ENCODE peak calls at places on chromosome 18, in eight cellular contexts. T is IMR-90; J is brain microvascular endothelial cell; O is CD8-positive, alpha-beta T cell; L is CD4-positive, alpha-beta T cell; I is RWPE1; V is OCI-LY7; E is left ventricle myocardium inferior. D is an unnamed sample.
A peak's percentile ranks its signal among the peaks of the same experiment; 100 is the strongest.

GRCh38 chr18:55003695-55004094 is 44.4 kb upstream of the CCDC68 start:
- DNase-seq in T (no peak), J (no peak), O (no peak), L (no peak), I (no peak), V (no peak), E (no peak), D (no peak)

GRCh38 chr18:29892960-29893558 is 1149.5 kb downstream of the DSC3 start:
- DNase-seq in T (no peak), J (no peak), O (no peak), L (no peak), I (no peak), V (peak; percentile 0), E (no peak), D (no peak)

GRCh38 chr18:63511285-63511684 is 30.9 kb upstream of the SERPINB12 start:
- DNase-seq in T (peak; percentile 63), J (peak; percentile 27), O (no peak), L (no peak), I (peak; percentile 28), V (peak; percentile 7), E (no peak), D (no peak)

GRCh38 chr18:72261562-72261961 is 282.6 kb downstream of the CBLN2 start:
- DNase-seq in T (no peak), J (no peak), O (no peak), L (no peak), I (no peak), V (no peak), E (no peak), D (no peak)

GRCh38 chr18:3873211-3873610 is 423.2 kb downstream of the TGIF1 start:
- DNase-seq in T (no peak), J (no peak), O (no peak), L (no peak), I (no peak), V (no peak), E (no peak), D (no peak)

GRCh38 chr18:71994273-71994672 is 549.9 kb downstream of the CBLN2 start:
- DNase-seq in T (no peak), J (no peak), O (no peak), L (no peak), I (no peak), V (no peak), E (no peak), D (no peak)

GRCh38 chr18:34976084-34976483 is 65.1 kb upstream of the MAPRE2 start:
- DNase-seq in T (no peak), J (no peak), O (no peak), L (no peak), I (no peak), V (no peak), E (no peak), D (no peak)

GRCh38 chr18:62788111-62788510 is 72.8 kb downstream of the PHLPP1 start:
- DNase-seq in T (no peak), J (no peak), O (no peak), L (no peak), I (no peak), V (no peak), E (no peak), D (no peak)

GRCh38 chr18:11923454-11923853 is 15.3 kb upstream of the MPPE1 start:
- DNase-seq in T (no peak), J (no peak), O (no peak), L (no peak), I (no peak), V (no peak), E (no peak), D (no peak)

GRCh38 chr18:7164610-7165009 is 47.0 kb upstream of the LAMA1 start:
- DNase-seq in T (peak; percentile 15), J (no peak), O (no peak), L (no peak), I (no peak), V (peak; percentile 2), E (no peak), D (no peak)

GRCh38 chr18:3055201-3055600 is 42.3 kb upstream of the LPIN2 start:
- DNase-seq in T (no peak), J (no peak), O (no peak), L (no peak), I (no peak), V (no peak), E (no peak), D (no peak)

DNA sequence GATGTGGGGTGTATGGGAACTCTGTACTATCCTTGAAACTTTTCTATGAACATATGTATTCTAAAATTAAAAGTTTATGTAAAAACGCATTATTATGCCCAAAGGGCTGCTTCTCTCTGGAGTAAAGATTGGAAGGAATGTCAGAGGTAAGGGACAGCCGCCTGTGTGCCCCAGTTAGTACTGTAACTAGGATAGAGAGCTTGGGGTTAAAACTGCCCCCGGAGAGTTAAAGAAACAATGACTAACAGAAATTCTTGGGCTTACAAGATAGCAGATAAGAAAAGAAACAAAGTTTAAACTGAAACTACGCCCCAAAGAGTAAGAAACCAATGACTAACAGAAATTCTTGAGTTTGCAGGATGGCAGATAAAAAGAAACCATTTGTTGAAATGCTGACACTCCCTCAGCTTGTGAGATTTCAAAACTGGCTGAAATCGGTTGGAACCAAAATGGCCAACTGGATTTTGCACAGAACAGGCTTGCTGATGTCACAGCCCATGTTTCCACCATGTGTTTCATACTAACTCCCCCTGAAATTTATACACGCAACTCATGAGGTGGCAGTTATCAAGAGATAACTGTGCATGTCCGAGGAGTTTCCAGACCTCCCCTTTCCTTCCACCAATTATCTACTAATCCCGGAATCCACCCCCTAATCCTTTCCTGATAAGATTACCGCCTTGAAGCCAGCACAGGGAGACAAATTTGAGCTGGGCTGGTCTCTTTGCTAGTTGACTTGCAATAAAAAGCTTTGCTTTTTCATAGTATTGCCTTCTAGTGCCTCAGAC is 8.7 kb upstream of the TXNDC2 start:
- DNase-seq in T (peak; percentile 97), J (peak; percentile 92), O (no peak), L (no peak), I (peak; percentile 32), V (no peak), E (no peak), D (no peak)
- H3K27ac ChIP-seq in T (peak overlapping the region; percentile 82), J (peak overlapping the region; percentile 72), O (no peak overlapping the region), L (no peak overlapping the region), I (no peak overlapping the region), V (no peak overlapping the region), E (peak overlapping the region; percentile 59), D (no peak overlapping the region)

DNA sequence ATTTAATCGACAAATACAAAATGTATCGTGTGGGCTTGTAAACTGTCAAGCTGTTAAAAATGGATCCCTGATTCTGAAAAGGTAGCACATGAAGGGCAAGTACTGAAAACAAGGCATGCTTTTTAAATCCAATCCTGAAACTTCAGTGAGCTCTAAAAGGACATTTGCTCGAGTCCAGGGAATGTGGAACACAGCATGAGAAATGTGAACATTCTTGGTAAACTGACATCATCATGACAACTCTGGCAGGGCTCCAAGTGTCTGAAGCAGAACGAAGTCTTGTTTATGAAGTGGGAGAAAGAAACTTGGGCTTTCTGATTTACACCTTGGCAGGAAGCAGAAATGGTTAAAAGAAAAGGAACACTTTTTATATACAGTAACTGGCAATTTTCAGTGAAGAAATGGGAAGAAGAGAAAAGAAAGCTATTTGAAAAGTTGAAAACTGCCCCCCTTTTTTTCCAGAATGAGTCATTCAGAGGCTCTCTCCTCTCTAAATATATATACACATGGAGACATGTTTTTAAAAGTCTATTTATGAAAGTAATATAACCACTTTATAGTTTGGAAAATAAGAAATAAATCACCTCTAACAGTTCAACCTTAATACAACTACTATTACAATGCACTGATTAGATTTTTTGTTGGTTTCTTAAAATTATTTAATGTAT is 120.8 kb downstream of the GAREM1 start:
- DNase-seq in T (peak; percentile 97), J (peak; percentile 96), O (no peak), L (no peak), I (peak; percentile 44), V (no peak), E (peak; percentile 30), D (peak; percentile 12)
- H3K27ac ChIP-seq in T (peak overlapping the region; percentile 66), J (peak overlapping the region; percentile 91), O (no peak overlapping the region), L (no peak overlapping the region), I (no peak overlapping the region), V (no peak overlapping the region), E (peak overlapping the region; percentile 72), D (peak overlapping the region; percentile 71)

DNA sequence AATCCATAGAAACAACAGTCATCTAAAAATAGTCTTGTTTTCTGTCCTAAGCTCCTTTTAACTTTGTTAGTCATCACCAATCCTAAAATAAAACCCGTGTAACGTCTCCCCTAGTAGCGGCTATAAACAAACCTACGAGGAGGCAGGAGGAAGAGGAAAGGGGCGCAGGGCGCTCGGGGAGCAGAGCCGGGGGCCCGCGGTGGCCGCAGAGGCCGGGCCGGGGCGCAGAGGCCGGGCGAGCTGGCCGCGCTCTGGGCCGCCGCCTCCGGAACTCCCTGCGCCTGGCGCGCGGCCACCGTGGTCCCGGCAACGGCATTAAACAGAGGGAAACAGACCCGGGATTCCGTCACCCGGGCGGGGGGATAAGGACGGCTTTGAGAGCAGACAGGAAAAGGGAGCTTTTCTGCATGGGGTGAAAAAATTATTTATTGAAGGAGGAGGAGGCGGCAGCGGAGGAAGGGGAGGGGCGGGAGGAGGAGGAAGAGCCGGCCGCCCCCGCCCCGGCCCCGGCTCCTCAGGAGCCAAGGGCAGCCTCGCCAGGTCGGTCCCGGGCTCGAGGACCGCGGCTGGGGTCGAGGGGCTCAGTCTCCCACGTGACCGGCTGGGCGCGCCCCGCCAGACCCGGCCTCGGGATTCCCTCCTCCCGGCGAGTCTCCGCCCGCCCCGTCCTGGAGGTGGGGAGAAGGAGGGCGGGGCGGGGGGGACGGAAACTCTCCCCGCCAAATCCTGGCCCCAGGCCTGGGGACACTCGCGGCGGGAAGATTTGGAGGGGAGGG is 1.9 kb upstream of the NFATC1 start:
- DNase-seq in T (peak; percentile 74), J (peak; percentile 86), O (peak; percentile 40), L (no peak), I (peak; percentile 88), V (peak; percentile 17), E (peak; percentile 96), D (peak; percentile 55)
- H3K27ac ChIP-seq in T (no peak overlapping the region), J (peak overlapping the region; percentile 74), O (peak overlapping the region; percentile 24), L (no peak overlapping the region), I (peak overlapping the region; percentile 98), V (peak overlapping the region; percentile 33), E (peak overlapping the region; percentile 98), D (peak overlapping the region; percentile 52)

GRCh38 chr18:24795129-24795528 is 334.7 kb downstream of the HRH4 start:
- DNase-seq in T (no peak), J (no peak), O (no peak), L (no peak), I (no peak), V (no peak), E (no peak), D (no peak)

GRCh38 chr18:24790347-24790746 is 329.9 kb downstream of the HRH4 start:
- DNase-seq in T (no peak), J (no peak), O (no peak), L (no peak), I (no peak), V (no peak), E (no peak), D (no peak)

GRCh38 chr18:24791736-24792135 is 331.3 kb downstream of the HRH4 start:
- DNase-seq in T (no peak), J (no peak), O (no peak), L (no peak), I (no peak), V (no peak), E (no peak), D (no peak)

GRCh38 chr18:24793742-24794141 is 333.3 kb downstream of the HRH4 start:
- DNase-seq in T (peak; percentile 10), J (no peak), O (no peak), L (no peak), I (no peak), V (no peak), E (no peak), D (no peak)

DNA sequence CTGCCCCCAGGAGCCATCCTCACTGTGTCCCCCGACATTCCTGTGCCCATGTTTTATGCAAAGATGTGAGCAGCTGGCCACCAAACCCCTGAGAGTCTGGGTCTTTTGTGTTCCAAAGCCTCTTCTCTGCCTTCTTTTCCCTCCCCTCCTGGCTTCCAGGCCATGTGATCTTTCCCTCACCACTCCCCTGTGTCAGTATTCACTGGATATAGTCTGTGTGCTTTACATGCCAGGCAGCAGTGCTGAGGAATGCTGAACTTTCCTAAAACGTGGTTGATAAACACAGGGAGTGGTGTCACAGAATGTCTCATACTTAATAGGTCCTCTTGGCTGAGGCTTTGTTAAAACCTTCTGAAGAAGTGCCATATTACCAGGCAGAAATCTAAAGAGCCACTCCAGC is 331.7 kb downstream of the HRH4 start:
- DNase-seq in T (peak; percentile 48), J (no peak), O (no peak), L (no peak), I (no peak), V (no peak), E (no peak), D (no peak)
- H3K27ac ChIP-seq in T (peak overlapping the region; percentile 4), J (no peak overlapping the region), O (no peak overlapping the region), L (no peak overlapping the region), I (no peak overlapping the region), V (no peak overlapping the region), E (no peak overlapping the region), D (no peak overlapping the region)

D was measured in caudate nucleus.